ENCODE peak calls at places on chromosomes 11 and 22, in six cellular contexts. B is stimulated activated CD8-positive, alpha-beta memory T cell treated with anti-CD3 and anti-CD28 coated beads, Interleukin-4, amount 100 ng/mL, for 24 hours; M is kidney; C is stimulated activated naive CD4-positive, alpha-beta T cell; U is activated CD4-positive, alpha-beta memory T cell treated with anti-CD3 and anti-CD28 coated beads, Interleukin-2, amount 10 ng/mL, durations not matched to agents 7 days and 5 days; N is hepatic stellate cell. J is an unnamed sample.

GRCh38 chr11:14015711-14016110 is 53.2 kb downstream of the SPON1 start:
- DNase-seq in C (no peak), U (no peak), B (no peak), N (no peak), M (no peak), J (no peak)

GRCh38 chr11:117703209-117703608 is 93.8 kb downstream of the DSCAML1 start:
- DNase-seq in C (no peak), U (no peak), B (no peak), M (no peak), N (no peak), J (no peak)

GRCh38 chr11:111001986-111002616 is 243.4 kb upstream of the POU2AF2 start:
- DNase-seq in M (no peak), C (no peak), B (no peak), N (peak; percentile 37), U (no peak), J (no peak)

GRCh38 chr11:60710482-60710881 is 11.1 kb downstream of the MS4A8 start:
- DNase-seq in C (no peak), B (no peak), M (no peak), N (peak; percentile 11), U (no peak), J (no peak)

GRCh38 chr11:80473562-80473961 is 1032.7 kb upstream of the TENM4 start:
- DNase-seq in U (no peak), N (no peak), M (no peak), B (no peak), C (no peak), J (no peak)

GRCh38 chr22:46108564-46109473 is 41.5 kb upstream of the PPARA start:
- DNase-seq in U (no peak), N (no peak), M (no peak), B (no peak), C (no peak), J (no peak)

GRCh38 chr11:126307706-126308105 is 3.8 kb downstream of the DCPS start:
- DNase-seq in C (no peak), M (no peak), B (no peak), N (no peak), U (no peak), J (peak; percentile 39)

GRCh38 chr11:27558401-27558800 is 51.8 kb upstream of the LIN7C start:
- DNase-seq in U (no peak), M (no peak), N (no peak), B (no peak), C (no peak), J (no peak)

GRCh38 chr22:20211997-20212753 is 55.9 kb downstream of the RTN4R start:
- DNase-seq in B (no peak), U (no peak), C (no peak), N (peak; percentile 86), M (peak; percentile 87), J (no peak)

GRCh38 chr11:130165601-130166456 is 6.2 kb downstream of the ST14 start:
- DNase-seq in U (no peak), M (no peak), N (no peak), C (no peak), B (no peak), J (no peak)

GRCh38 chr22:39528080-39528661 is 4.4 kb downstream of the RPS19BP1 start:
- DNase-seq in U (no peak), C (no peak), M (peak; percentile 69), N (no peak), B (no peak), J (no peak)